ENCODE peak calls at places on chromosome 21, in eight cellular contexts. C is GM23338, H is suprapubic skin, T is transverse colon, K is vagina, Z is breast epithelium, N is HCT116, Y is SK-N-SH. F is an unnamed sample.

GRCh38 chr21:21247441-21247840 is 249.2 kb downstream of the NCAM2 start:
- DNase-seq in C (no peak), H (no peak), T (no peak), K (no peak), Z (no peak), N (no peak), Y (no peak), F (no peak)

GRCh38 chr21:38352536-38353219 is 95.9 kb downstream of the KCNJ15 start:
- DNase-seq in C (peak), H (no peak), T (peak), K (peak), Z (no peak), N (peak), Y (peak), F (no peak)

GRCh38 chr21:32494946-32495703 is 82.6 kb downstream of the EVA1C start:
- DNase-seq in C (peak), H (no peak), T (no peak), K (no peak), Z (no peak), N (no peak), Y (no peak), F (no peak)

GRCh38 chr21:17783816-17784598 is 35.1 kb downstream of the C21orf91 start:
- DNase-seq in C (no peak), H (no peak), T (peak), K (no peak), Z (no peak), N (no peak), Y (no peak), F (no peak)

GRCh38 chr21:46080171-46081021 is 17.5 kb upstream of the COL6A2 start:
- DNase-seq in C (no peak), H (no peak), T (no peak), K (peak), Z (peak), N (no peak), Y (peak), F (peak)

GRCh38 chr21:38938343-38938742 is 132.6 kb downstream of the ETS2 start:
- DNase-seq in C (peak), H (no peak), T (no peak), K (no peak), Z (no peak), N (no peak), Y (peak), F (no peak)

GRCh38 chr21:46540087-46540710 is 64.7 kb downstream of the S100B start:
- DNase-seq in C (no peak), H (no peak), T (no peak), K (no peak), Z (no peak), N (no peak), Y (no peak), F (peak)

GRCh38 chr21:8988696-8989095 is 1532.7 kb upstream of the TPTE start:
- DNase-seq in C (peak), H (no peak), T (no peak), K (no peak), Z (no peak), N (no peak), Y (no peak), F (peak)

GRCh38 chr21:28253378-28253777 is 739.3 kb downstream of the LTN1 start:
- DNase-seq in C (no peak), H (no peak), T (no peak), K (no peak), Z (no peak), N (no peak), Y (no peak), F (no peak)

GRCh38 chr21:20997633-20998455 is at the start of gene NCAM2:
- DNase-seq in C (peak), H (peak), T (peak), K (no peak), Z (peak), N (no peak), Y (peak), F (no peak)

GRCh38 chr21:43760391-43760958 is 15.6 kb downstream of the CSTB start:
- DNase-seq in C (no peak), H (no peak), T (no peak), K (no peak), Z (no peak), N (no peak), Y (no peak), F (no peak)

GRCh38 chr21:43757601-43758000 is 18.5 kb downstream of the CSTB start:
- DNase-seq in C (no peak), H (no peak), T (no peak), K (no peak), Z (no peak), N (no peak), Y (no peak), F (no peak)

GRCh38 chr21:43759651-43760050 is 16.5 kb downstream of the CSTB start:
- DNase-seq in C (no peak), H (no peak), T (no peak), K (no peak), Z (no peak), N (no peak), Y (no peak), F (no peak)

GRCh38 chr21:43758132-43758619 is 17.9 kb downstream of the CSTB start:
- DNase-seq in C (no peak), H (no peak), T (no peak), K (no peak), Z (no peak), N (no peak), Y (no peak), F (peak)

GRCh38 chr21:43758811-43759210 is 17.3 kb downstream of the CSTB start:
- DNase-seq in C (no peak), H (no peak), T (no peak), K (no peak), Z (no peak), N (no peak), Y (no peak), F (no peak)
- H3K27ac ChIP-seq in C (no peak), H (peak), T (peak), K (peak), Z (peak), N (no peak), Y (no peak), F (peak)

GRCh38 chr21:42094811-42095210 is 23.7 kb downstream of the UMODL1 start:
- DNase-seq in C (no peak), H (no peak), T (no peak), K (no peak), Z (no peak), N (no peak), Y (no peak), F (no peak)

GRCh38 chr21:42092805-42093590 is 21.9 kb downstream of the UMODL1 start:
- DNase-seq in C (no peak), H (no peak), T (no peak), K (no peak), Z (no peak), N (no peak), Y (no peak), F (no peak)

GRCh38 chr21:42095581-42095980 is 24.5 kb downstream of the UMODL1 start:
- DNase-seq in C (no peak), H (no peak), T (no peak), K (no peak), Z (no peak), N (no peak), Y (no peak), F (no peak)

GRCh38 chr21:42091899-42092508 is 20.9 kb downstream of the UMODL1 start:
- DNase-seq in C (peak), H (no peak), T (no peak), K (no peak), Z (no peak), N (no peak), Y (no peak), F (no peak)

GRCh38 chr21:42093991-42094417 is 22.9 kb downstream of the UMODL1 start:
- DNase-seq in C (no peak), H (peak), T (no peak), K (no peak), Z (no peak), N (no peak), Y (no peak), F (no peak)
- TF ChIP-seq POLR2AphosphoS5 in C (no peak), H (no peak), T (no peak), K (peak), Z (peak), N (no peak), Y (no peak), F (peak)

DNA sequence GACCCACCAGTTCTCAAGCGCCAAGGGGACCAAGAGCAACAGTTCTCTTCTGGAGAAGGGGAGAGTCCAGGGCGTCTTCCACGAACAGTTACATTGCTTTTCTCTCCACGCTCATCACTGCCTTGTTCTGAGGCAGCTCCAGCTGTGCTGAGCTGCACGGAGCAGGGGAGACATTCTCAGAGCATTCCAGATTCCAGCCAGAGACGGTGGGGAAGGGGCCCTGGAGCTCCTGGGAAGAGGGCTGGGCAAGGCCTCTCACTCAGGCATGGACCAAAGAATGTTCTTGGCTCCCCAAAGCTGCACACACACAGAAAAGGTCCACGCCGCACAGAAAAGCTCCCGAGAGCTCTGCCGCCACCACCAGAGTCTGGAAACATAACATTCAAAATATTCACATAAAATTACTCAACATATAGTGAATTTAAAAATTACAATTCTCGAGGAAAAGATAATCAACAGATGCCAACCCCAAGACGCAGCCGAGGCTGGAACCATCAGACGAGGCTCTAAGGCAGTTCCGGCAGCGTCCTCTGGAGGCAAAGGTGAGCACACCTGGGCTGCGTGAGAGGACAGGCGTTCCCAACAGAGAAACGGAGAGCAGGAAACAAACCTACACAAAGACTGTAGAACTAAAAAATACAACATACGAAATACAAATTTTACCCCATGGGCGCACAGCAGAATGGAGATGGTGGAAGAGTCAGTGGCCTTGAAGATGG is 40.5 kb downstream of the UBE2G2 start:
- DNase-seq in C (peak), H (no peak), T (peak), K (no peak), Z (no peak), N (no peak), Y (no peak), F (no peak)
- H3K27ac ChIP-seq in C (no peak), H (no peak), T (no peak), K (no peak), Z (no peak), N (peak), Y (no peak), F (no peak)

GRCh38 chr21:42848932-42849758 is 30.2 kb downstream of the WDR4 start:
- DNase-seq in C (no peak), H (no peak), T (no peak), K (no peak), Z (no peak), N (no peak), Y (no peak), F (no peak)
- TF ChIP-seq POLR2AphosphoS5 in C (no peak), H (no peak), T (no peak), K (no peak), Z (no peak), N (no peak), Y (no peak), F (no peak)

DNA sequence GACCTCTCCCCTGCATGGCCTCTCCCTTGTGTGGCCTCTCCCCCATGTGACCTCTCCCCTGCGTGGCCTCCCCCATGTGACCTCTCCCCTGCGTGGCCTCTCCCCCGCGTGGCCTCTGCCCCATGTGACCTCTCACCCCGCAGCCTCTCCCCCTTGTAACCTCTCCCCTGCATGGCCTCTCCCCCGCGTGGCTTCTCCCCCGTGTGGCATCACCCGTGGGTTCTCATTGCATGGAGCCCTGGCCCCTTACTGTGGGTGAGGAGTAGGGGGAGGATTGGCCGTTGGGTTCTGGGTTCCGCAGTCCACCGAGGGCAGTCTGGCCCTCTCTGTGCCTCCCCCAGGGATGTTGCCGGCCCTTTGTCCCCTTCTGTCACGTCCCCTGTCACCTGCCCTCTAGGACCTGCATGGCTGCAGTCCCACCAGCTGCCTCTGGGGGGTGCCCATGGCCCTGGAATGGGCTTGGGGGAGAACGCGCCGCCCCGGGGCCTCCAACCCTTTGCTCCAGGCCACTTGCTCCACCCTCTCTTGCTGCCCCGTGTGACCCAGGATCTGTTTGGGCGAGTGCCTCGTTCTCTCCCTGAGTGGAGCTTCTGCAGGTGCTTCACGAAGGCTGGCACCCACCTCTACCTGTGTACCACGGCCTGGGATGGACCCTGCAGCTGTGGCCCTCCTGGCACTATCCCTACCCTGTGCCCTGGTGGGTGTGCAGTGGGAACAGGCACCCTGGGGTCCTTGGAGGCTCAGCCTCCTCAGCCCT is 21.3 kb downstream of the RRP1 start:
- DNase-seq in C (peak), H (peak), T (peak), K (no peak), Z (peak), N (peak), Y (peak), F (peak)
- H3K27ac ChIP-seq in C (no peak), H (peak), T (no peak), K (peak), Z (no peak), N (no peak), Y (no peak), F (no peak)

GRCh38 chr21:40652436-40652835 is 194.5 kb downstream of the DSCAM start:
- DNase-seq in C (no peak), H (no peak), T (no peak), K (no peak), Z (no peak), N (no peak), Y (no peak), F (no peak)
- TF ChIP-seq POLR2AphosphoS5 in C (no peak), H (no peak), T (no peak), K (no peak), Z (no peak), N (no peak), Y (no peak), F (no peak)

GRCh38 chr21:15149825-15150224 is 85.0 kb upstream of the NRIP1 start:
- DNase-seq in C (no peak), H (no peak), T (no peak), K (no peak), Z (no peak), N (no peak), Y (no peak), F (no peak)
- H3K27ac ChIP-seq in C (no peak), H (no peak), T (no peak), K (no peak), Z (no peak), N (no peak), Y (no peak), F (no peak)

DNA sequence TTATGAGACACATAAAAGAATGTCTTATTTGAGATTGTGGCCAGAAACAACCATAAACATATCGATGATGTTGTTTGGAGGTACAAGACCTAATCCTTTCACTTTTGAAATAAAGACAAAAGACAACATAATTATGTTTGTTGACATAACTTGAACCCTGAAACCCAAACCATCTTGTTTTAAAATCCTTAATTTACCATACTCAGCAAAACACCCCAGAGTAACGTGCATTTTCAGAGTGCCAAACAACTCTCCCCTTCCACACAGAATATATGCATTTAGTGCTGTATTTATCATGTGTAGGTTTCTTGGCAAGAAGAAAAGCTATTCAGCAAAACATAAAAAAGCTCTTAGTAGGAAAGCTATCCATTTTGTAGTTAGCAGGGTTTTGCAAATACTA is 17.5 kb downstream of the SIM2 start:
- DNase-seq in C (no peak), H (no peak), T (no peak), K (no peak), Z (no peak), N (no peak), Y (no peak), F (no peak)
- TF ChIP-seq POLR2AphosphoS5 in C (no peak), H (no peak), T (no peak), K (no peak), Z (no peak), N (no peak), Y (no peak), F (no peak)

GRCh38 chr21:33643658-33644311 is 1.5 kb downstream of the ITSN1 start:
- DNase-seq in C (peak), H (no peak), T (no peak), K (no peak), Z (no peak), N (no peak), Y (peak), F (no peak)
- H3K27ac ChIP-seq in C (peak), H (peak), T (peak), K (peak), Z (peak), N (no peak), Y (peak), F (peak)

DNA sequence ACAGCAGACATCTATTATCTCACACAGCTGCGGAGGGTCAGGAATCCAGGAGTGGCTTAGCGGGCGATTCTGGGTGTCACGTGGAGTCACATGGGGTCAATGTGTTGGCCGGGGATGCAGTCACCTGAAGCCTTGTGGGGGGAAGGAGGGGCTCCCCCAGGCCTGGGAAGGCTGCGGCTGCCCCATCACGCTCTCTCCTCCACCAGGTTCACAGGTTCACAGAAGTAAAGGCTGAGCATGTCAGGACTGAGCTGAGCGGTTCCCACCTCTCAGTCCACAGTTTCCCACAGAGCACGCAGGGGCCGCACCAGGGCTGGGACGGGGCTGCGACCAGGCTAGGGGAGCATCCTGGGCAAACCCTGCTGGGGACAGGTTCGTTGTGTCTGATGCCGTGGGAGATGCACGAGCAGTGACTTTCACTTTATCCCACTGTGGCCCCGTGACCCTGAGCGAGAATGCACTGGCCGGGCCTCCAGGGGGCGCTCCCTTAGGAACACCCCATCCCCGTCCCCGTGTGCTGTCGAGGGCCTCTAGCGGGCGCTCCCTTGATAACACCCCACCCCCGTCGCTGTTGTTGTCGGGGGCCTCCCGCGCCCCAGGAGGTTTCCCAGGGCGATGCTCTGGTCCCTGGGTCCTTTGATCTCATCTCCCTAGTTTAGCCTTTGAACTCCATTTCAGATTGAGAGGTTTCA is 73.2 kb upstream of the TRAPPC10 start:
- DNase-seq in C (peak), H (no peak), T (peak), K (no peak), Z (peak), N (peak), Y (peak), F (peak)
- TF ChIP-seq POLR2AphosphoS5 in C (no peak), H (no peak), T (peak), K (no peak), Z (no peak), N (no peak), Y (no peak), F (no peak)

F was measured in esophagus muscularis mucosa.